ENCODE peak calls at places on chromosomes 7 and 10, in seven cellular contexts. N is anterior cingulate cortex; B is heart right ventricle; E is spleen; Q is lower leg skin; Z is activated T-helper 1 cell treated with anti-CD3 and anti-CD28 coated beads, Interleukin-12 subunit alpha, Interleukin-12 subunit beta, Interleukin-2, Interleukin-4 antibody, amounts not matched to agents 30 ng/mL and 10 ng/mL and 1 ng/mL, durations not matched to agents 14 hours and 24 hours and 36 hours; A is amygdala. L is an unnamed sample.

GRCh38 chr10:31142026-31142425 is 110.4 kb upstream of the ZNF438 start:
- DNase-seq in N (no peak), B (no peak), E (no peak), Q (no peak), Z (no peak), A (no peak), L (no peak)

GRCh38 chr10:27743736-27744477 is 1.7 kb downstream of the MKX start:
- DNase-seq in N (no peak), B (no peak), E (no peak), Q (peak), Z (no peak), A (no peak), L (no peak)

GRCh38 chr10:111128331-111129167 is 51.7 kb downstream of the ADRA2A start:
- DNase-seq in N (no peak), B (no peak), E (no peak), Q (peak), Z (no peak), A (no peak), L (no peak)

GRCh38 chr10:11338160-11338844 is 273.1 kb downstream of the USP6NL start:
- DNase-seq in N (no peak), B (no peak), E (no peak), Q (no peak), Z (no peak), A (no peak), L (no peak)

GRCh38 chr7:33089142-33089541 is 20.1 kb downstream of the RP9 start:
- DNase-seq in N (no peak), B (no peak), E (no peak), Q (no peak), Z (no peak), A (no peak), L (no peak)

GRCh38 chr7:116863168-116863670 is 832 bp downstream of the CAPZA2 start:
- DNase-seq in N (no peak), B (no peak), E (peak), Q (no peak), Z (no peak), A (no peak), L (no peak)

GRCh38 chr7:112395893-112396292 is 54.4 kb upstream of the IFRD1 start:
- DNase-seq in N (no peak), B (no peak), E (no peak), Q (no peak), Z (no peak), A (no peak), L (no peak)

GRCh38 chr7:43647314-43647691 is 64.4 kb downstream of the STK17A start:
- DNase-seq in N (no peak), B (no peak), E (no peak), Q (no peak), Z (no peak), A (no peak), L (no peak)

GRCh38 chr7:111090834-111091233 is at the start of gene LRRN3:
- DNase-seq in N (peak), B (peak), E (no peak), Q (no peak), Z (peak), A (peak), L (peak)

GRCh38 chr7:45703373-45703821 is 129.2 kb downstream of the ADCY1 start:
- DNase-seq in N (no peak), B (no peak), E (peak), Q (peak), Z (no peak), A (no peak), L (no peak)

GRCh38 chr10:71482620-71483019 is 85.9 kb downstream of the CDH23 start:
- DNase-seq in N (no peak), B (no peak), E (no peak), Q (no peak), Z (no peak), A (no peak), L (no peak)

GRCh38 chr10:116848032-116848911 is 1.0 kb upstream of the ENO4 start:
- DNase-seq in N (no peak), B (no peak), E (no peak), Q (no peak), Z (no peak), A (no peak), L (no peak)

GRCh38 chr10:69936091-69936490 is 116.6 kb upstream of the MACROH2A2 start:
- DNase-seq in N (no peak), B (no peak), E (no peak), Q (no peak), Z (no peak), A (no peak), L (no peak)

GRCh38 chr10:2908851-2909630 is 158.3 kb upstream of the PFKP start:
- DNase-seq in N (no peak), B (no peak), E (no peak), Q (no peak), Z (peak), A (no peak), L (peak)

GRCh38 chr10:131478398-131478989 is 167.0 kb upstream of the TCERG1L start:
- DNase-seq in N (no peak), B (no peak), E (no peak), Q (no peak), Z (no peak), A (no peak), L (no peak)

GRCh38 chr10:21688870-21689269 is 154.8 kb downstream of the MLLT10 start:
- DNase-seq in N (no peak), B (no peak), E (no peak), Q (no peak), Z (no peak), A (no peak), L (no peak)

GRCh38 chr10:70518695-70519094 is 40.1 kb downstream of the PALD1 start:
- DNase-seq in N (no peak), B (no peak), E (no peak), Q (no peak), Z (no peak), A (no peak), L (no peak)

GRCh38 chr10:120017731-120018130 is 125.2 kb downstream of the SEC23IP start:
- DNase-seq in N (no peak), B (no peak), E (no peak), Q (no peak), Z (no peak), A (no peak), L (no peak)

GRCh38 chr7:98211676-98212531 is 665 bp downstream of the BHLHA15 start:
- DNase-seq in N (no peak), B (no peak), E (peak), Q (peak), Z (no peak), A (no peak), L (no peak)

GRCh38 chr7:2688409-2689342 is 674 bp downstream of the AMZ1 start:
- DNase-seq in N (no peak), B (no peak), E (peak), Q (no peak), Z (no peak), A (no peak), L (no peak)

L was measured in T-helper 2 cell treated with Interferon-gamma antibody and Interleukin-4, amounts not matched to agents 5 μg/mL and 100 μg/mL, for 36 hours.